ENCODE peak calls at places on chromosome 11, in ten cellular contexts. J, T, G, R, B, H, Z, I, Q and A are unnamed samples. For H3K4me1, the result is how much of the 10 kb centered on the place peaks cover.

GRCh38 chr11:93248602-93249001 is 50.8 kb upstream of the SLC36A4 start:
- DNase-seq in Q (no peak), J (no peak), H (peak), Z (no peak), T (no peak), G (no peak), R (no peak), B (no peak), I (no peak), A (no peak)

GRCh38 chr11:61480936-61481335 is 27.6 kb upstream of the LRRC10B start:
- DNase-seq in T (no peak), H (no peak), G (no peak), B (peak), I (peak), Z (no peak), J (no peak), R (no peak), Q (no peak), A (no peak)

GRCh38 chr11:16001044-16001568 is 355.2 kb downstream of the SOX6 start:
- DNase-seq in I (no peak), G (no peak), B (no peak), J (no peak), R (no peak), Z (no peak), Q (no peak), H (no peak), T (no peak), A (no peak)

GRCh38 chr11:1942541-1943260 is 4.4 kb upstream of the MRPL23 start:
- DNase-seq in G (peak), I (no peak), Q (no peak), B (no peak), J (peak), T (no peak), Z (no peak), R (no peak), H (no peak), A (peak)

GRCh38 chr11:128437137-128437536 is 150.2 kb downstream of the ETS1 start:
- DNase-seq in R (no peak), I (no peak), H (peak), B (no peak), T (no peak), Z (no peak), J (no peak), G (no peak), Q (no peak), A (no peak)

GRCh38 chr11:116192509-116193206 is 580.1 kb downstream of the BUD13 start:
- DNase-seq in R (no peak), Z (no peak), H (no peak), B (no peak), I (no peak), Q (no peak), T (no peak), G (no peak), J (no peak), A (no peak)

GRCh38 chr11:129709801-129710398 is 105.7 kb upstream of the TMEM45B start:
- DNase-seq in Q (no peak), Z (no peak), R (no peak), G (no peak), J (no peak), B (no peak), T (no peak), H (no peak), I (no peak), A (peak)

GRCh38 chr11:107043242-107043991 is 25.1 kb upstream of the GUCY1A2 start:
- DNase-seq in R (peak), G (no peak), T (no peak), H (peak), Z (no peak), B (no peak), Q (no peak), J (no peak), I (no peak), A (no peak)

GRCh38 chr11:8650401-8650990 is 32.0 kb downstream of the TRIM66 start:
- DNase-seq in J (no peak), T (no peak), B (no peak), G (no peak), R (no peak), I (no peak), Q (no peak), H (peak), Z (no peak), A (no peak)

GRCh38 chr11:8309311-8309710 is 45.6 kb upstream of the LMO1 start:
- DNase-seq in J (no peak), H (no peak), Q (no peak), R (no peak), T (no peak), B (no peak), G (no peak), I (no peak), Z (no peak), A (no peak)

GRCh38 chr11:12944889-12945288 is 64.2 kb upstream of the RASSF10 start:
- DNase-seq in B (no peak), H (no peak), G (no peak), Q (no peak), Z (no peak), R (no peak), T (no peak), J (no peak), I (no peak), A (no peak)

GRCh38 chr11:44950625-44951472 is at the start of gene TP53I11:
- DNase-seq in R (no peak), G (peak), J (peak), T (peak), Z (no peak), I (peak), B (peak), H (peak), Q (peak), A (peak)

GRCh38 chr11:75189911-75190310 is 39.0 kb downstream of the SLCO2B1 start:
- DNase-seq in H (no peak), I (no peak), J (no peak), Z (no peak), T (no peak), G (no peak), R (no peak), B (no peak), Q (no peak), A (no peak)

GRCh38 chr11:8297781-8298440 is 34.2 kb upstream of the LMO1 start:
- DNase-seq in T (peak), Q (no peak), B (no peak), G (no peak), R (no peak), H (no peak), I (no peak), J (peak), Z (no peak), A (no peak)

GRCh38 chr11:4882543-4882942 is 843 bp downstream of the OR51T1 start:
- DNase-seq in R (no peak), Z (no peak), I (no peak), J (no peak), T (no peak), Q (no peak), H (no peak), B (no peak), G (no peak), A (no peak)

GRCh38 chr11:125410091-125410490 is 86.0 kb downstream of the FEZ1 start:
- DNase-seq in Z (no peak), I (no peak), T (no peak), B (no peak), R (no peak), G (no peak), H (no peak), J (no peak), Q (no peak), A (no peak)

GRCh38 chr11:132422725-132423124 is 1052.3 kb downstream of the NTM start:
- DNase-seq in R (no peak), G (no peak), T (no peak), I (no peak), Z (no peak), H (no peak), J (no peak), B (no peak), Q (no peak), A (no peak)

GRCh38 chr11:45678962-45679361 is 13.5 kb upstream of the CHST1 start:
- DNase-seq in Z (no peak), R (no peak), G (no peak), H (no peak), I (no peak), J (peak), B (no peak), Q (no peak), T (no peak), A (no peak)

GRCh38 chr11:44611088-44611487 is 45.6 kb downstream of the CD82 start:
- DNase-seq in Z (no peak), H (no peak), J (no peak), T (no peak), R (no peak), I (no peak), Q (no peak), B (no peak), G (no peak), A (no peak)

GRCh38 chr11:1351278-1351937 is 38.3 kb upstream of the BRSK2 start:
- DNase-seq in H (no peak), R (no peak), Q (no peak), J (peak), Z (no peak), G (no peak), B (no peak), I (no peak), T (no peak), A (no peak)

GRCh38 chr11:134207538-134208239 is 16.1 kb downstream of the NCAPD3 start:
- DNase-seq in Z (no peak), Q (no peak), H (no peak), G (peak), R (no peak), I (peak), T (peak), B (peak), J (no peak), A (peak)

GRCh38 chr11:71930556-71931244 is 1.9 kb downstream of the RNF121 start:
- DNase-seq in I (no peak), R (no peak), B (no peak), Q (no peak), G (no peak), Z (no peak), H (no peak), T (no peak), J (no peak), A (no peak)

GRCh38 chr11:71929491-71929890 is 645 bp downstream of the RNF121 start:
- DNase-seq in Q (no peak), B (no peak), R (no peak), I (no peak), T (no peak), Z (no peak), J (no peak), H (no peak), G (no peak), A (no peak)

GRCh38 chr11:71927813-71928738 is at the start of gene XNDC1N:
- DNase-seq in Q (peak), G (peak), B (peak), J (peak), Z (no peak), I (peak), T (peak), H (peak), R (no peak), A (peak)

GRCh38 chr11:71931245-71931602 is 2.4 kb downstream of the RNF121 start:
- DNase-seq in T (no peak), H (peak), Q (no peak), B (no peak), I (no peak), Z (no peak), G (no peak), J (no peak), R (peak), A (no peak)

DNA sequence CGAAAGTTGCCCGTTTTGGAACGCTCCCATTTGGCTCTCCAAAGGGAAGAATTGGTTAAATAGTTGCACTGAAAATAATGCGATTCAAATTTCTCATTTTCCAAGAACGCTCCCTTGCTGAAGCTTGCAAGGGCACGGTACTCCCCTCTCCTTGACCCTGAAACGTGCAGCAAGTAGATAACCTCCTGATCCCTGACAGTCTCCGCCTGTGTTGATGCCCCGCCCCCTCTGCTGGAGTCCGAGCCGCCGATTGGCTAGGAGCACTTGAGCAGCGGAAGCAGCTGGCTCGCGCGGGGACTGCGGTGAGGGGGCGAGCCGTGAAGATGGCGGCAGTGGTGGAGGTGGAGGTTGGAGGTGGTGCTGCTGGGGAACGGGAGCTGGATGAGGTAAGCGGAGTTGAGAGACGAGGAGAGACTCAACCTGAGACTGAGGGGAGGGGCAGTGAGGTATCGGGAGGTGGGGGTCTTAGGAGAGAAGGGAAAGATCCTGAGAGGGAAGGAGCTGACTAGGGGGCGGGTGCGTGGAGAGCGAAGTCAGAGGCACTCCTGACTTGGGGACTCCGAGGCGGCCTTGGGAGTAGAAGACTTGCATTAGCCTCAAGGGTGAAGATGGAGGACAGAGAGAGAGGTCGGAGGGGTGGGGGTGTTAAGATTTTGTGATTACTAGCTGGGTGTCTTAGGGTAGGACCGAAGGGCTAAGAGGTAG is at the start of gene RNF121:
- DNase-seq in H (peak), G (peak), R (peak), I (peak), Z (peak), Q (peak), T (peak), J (peak), B (peak), A (peak)
- TF ChIP-seq POLR2A in H (peak), G (peak), R (peak), I (peak), Z (no peak), Q (peak), T (no peak), J (peak), B (peak), A (peak)

DNA sequence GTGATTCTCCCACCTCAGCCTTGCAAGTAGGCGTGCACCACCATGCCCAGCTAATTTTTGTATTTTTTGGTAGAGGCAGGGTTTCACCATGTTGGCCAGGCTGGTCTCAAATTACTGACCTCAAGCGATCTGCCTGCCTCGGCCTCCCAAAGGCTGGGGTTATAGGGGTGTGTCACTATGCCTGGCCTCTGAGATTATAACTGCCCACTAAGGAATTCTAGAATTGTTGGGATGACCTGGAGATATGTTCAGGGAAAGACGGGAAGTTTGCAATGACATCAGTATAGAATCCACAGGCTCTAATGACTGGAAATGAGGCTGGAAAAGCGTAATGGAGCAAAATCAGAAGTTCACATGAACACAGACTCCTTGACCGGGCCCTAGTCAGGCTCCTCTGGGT is 62.2 kb downstream of the CLMP start:
- DNase-seq in T (no peak), R (no peak), J (no peak), Q (no peak), B (no peak), H (no peak), I (no peak), Z (no peak), G (no peak), A (no peak)
- H3K4me3 ChIP-seq in T (no peak), R (no peak), J (no peak), Q (no peak), B (no peak), H (no peak), I (no peak), Z (no peak), G (no peak), A (no peak)

GRCh38 chr11:62678433-62678769 is 472 bp downstream of the UBXN1 start:
- DNase-seq in B (no peak), Q (no peak), I (no peak), J (peak), H (no peak), R (no peak), G (no peak), Z (no peak), T (no peak), A (no peak)

GRCh38 chr11:62677709-62678108 is 1.2 kb downstream of the UBXN1 start:
- DNase-seq in R (no peak), T (no peak), H (no peak), Z (no peak), J (no peak), I (no peak), Q (no peak), B (no peak), G (no peak), A (no peak)

GRCh38 chr11:62678770-62679696 is at the start of gene UBXN1:
- DNase-seq in T (peak), Q (peak), I (peak), B (peak), R (no peak), J (peak), Z (peak), G (peak), H (peak), A (peak)

GRCh38 chr11:62677160-62677559 is 1.7 kb downstream of the UBXN1 start:
- DNase-seq in R (no peak), I (no peak), H (no peak), T (no peak), Q (no peak), J (no peak), Z (no peak), B (no peak), G (no peak), A (no peak)

DNA sequence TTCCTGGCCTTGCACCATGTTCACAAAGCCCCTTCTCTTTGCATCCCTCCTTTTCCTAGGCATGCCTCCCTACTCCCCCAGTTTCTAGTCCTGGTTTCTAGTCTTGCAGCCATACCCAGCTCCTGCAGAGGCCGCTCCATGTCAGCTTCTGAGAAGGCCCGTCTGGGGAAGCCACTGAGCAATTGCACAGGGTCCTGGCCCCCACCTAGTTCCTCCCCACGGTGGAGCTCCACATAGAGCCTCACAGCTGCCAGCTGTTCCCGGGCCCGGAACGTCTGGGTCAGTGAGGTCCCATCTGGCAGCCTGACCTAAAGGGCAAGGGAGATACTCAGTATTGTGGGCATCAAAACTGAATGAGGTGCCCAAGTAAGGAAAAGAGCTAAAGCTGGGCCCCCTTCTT is 2.2 kb downstream of the UBXN1 start:
- DNase-seq in R (no peak), H (no peak), B (no peak), Z (no peak), Q (no peak), T (no peak), I (no peak), G (no peak), J (no peak), A (no peak)
- H3K4me1 ChIP-seq in R (under half), H (under half), B (under half), Z (under half), Q (under half), T (half or more), I (under half), G (under half), J (under half), A (under half)

DNA sequence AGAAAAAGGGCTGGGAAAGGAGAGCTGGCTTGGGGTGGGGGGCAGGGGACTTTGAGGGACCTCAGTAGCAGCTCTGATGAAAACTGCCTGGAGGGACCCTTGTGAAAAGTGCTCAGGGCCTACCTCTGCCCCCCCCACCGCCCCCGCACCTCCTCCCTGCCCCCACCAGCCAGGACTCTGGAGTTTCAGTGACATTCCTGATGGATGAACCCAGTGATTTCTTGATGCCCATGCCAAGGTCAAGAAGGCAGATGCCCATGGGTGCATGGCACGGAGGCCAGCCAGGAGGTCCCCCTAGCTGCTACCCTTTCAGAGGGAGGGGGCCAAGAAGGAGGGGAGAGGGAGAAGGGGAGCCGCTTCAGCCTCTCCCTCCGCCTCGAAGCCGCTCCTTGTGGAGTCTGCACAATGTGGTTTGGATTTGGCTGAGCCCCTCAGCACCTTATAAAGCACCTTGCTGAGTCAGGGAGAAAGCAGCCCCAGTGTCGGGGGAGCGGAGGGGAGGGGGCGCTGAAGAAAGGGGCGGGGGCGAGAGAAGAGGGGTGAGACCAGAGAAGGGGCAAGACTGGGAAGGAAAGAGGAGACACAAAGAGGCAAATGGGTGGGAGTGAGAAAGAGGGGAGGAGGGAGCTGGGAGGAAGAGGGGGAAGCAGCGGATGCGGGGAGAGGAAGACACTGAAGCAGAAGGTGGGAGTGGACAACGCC is 2.1 kb upstream of the CLCF1 start:
- DNase-seq in B (no peak), Z (no peak), R (no peak), H (no peak), G (peak), J (no peak), I (no peak), T (no peak), Q (peak), A (no peak)
- TF ChIP-seq POLR2A in B (no peak), Z (no peak), R (no peak), H (no peak), G (peak), J (no peak), I (no peak), T (no peak), Q (peak), A (no peak)

DNA sequence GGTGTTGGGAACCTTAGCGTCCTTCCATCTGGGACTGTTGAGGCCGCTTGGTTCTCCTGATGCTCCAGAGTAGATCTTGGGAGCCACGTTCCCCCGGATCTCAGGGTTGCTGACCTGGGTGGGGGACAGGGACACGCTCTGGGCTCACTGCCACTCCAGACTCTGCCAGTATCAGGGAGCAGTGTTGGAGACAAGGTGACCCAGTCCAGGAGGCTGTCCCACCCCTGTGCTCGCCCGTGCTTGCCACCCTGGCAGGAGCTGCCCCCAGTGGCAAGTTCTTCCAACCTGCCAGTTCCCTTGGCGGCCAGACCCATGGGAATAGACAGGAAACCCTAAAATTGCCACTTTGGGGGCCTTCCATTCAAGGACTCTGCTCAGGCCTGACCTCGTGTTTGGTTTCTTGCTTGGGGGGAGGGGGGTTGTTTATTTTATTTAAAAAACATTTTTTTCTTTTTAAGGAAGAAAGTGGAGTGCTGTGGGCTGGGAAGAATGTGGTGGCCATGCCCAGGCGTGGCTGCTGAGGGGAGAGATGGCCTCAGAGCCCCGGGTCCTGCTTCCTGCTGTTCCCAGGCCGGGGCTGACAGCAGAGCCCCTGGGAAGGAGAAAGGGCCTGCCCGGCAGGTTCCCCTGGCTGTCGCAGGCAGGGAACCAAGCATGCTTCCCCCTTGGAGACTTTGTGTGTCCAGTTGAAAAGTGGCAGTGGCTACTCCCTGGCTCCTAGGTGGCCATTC is 7.2 kb downstream of the GRK2 start:
- DNase-seq in J (peak), Q (no peak), Z (no peak), I (peak), G (peak), R (no peak), T (peak), B (peak), H (no peak), A (peak)
- H3K4me3 ChIP-seq in J (no peak), Q (no peak), Z (no peak), I (no peak), G (no peak), R (peak), T (no peak), B (no peak), H (no peak), A (no peak)

DNA sequence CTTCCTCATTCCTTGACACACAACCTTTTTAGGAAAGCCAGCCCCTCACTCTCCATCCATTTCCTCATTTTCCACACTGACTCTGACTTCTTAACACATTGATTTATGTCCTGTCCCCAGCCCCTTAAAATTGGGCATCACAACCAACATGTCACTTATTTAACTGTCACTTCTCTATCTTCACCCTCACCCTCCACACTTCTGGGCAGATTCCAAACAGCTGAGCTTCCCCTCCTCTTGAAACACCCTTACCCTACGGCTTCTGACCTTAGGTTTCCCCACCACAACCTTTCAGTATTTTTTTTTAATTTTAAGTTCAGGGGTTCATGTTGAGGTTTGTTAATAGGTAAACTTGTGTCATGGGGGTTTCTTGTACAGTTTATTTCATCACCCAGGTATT is 696.3 kb downstream of the DLG2 start:
- DNase-seq in T (no peak), Z (no peak), J (no peak), I (no peak), B (no peak), R (no peak), H (no peak), G (no peak), Q (no peak), A (no peak)
- H3K4me1 ChIP-seq in T (under half), Z (under half), J (under half), I (under half), B (under half), R (under half), H (under half), G (under half), Q (under half), A (under half)